ENCODE peak calls at places on chromosomes 3 and 15, in six cellular contexts. One of them, this sample, is unnamed.

GRCh38 chr3:42419565-42419964 is 9.2 kb upstream of the LYZL4 start:
- DNase-seq in esophagus squamous epithelium: no peak
- DNase-seq in left ventricle myocardium inferior: no peak
- DNase-seq in dorsolateral prefrontal cortex: no peak
- DNase-seq in Peyer's patch: no peak
- DNase-seq in psoas muscle: no peak
- DNase-seq in this sample: no peak

GRCh38 chr15:35055416-35056105 is 29.5 kb downstream of the NANOGP8 start:
- DNase-seq in esophagus squamous epithelium: no peak
- DNase-seq in dorsolateral prefrontal cortex: no peak
- DNase-seq in left ventricle myocardium inferior: no peak
- DNase-seq in psoas muscle: no peak
- DNase-seq in Peyer's patch: no peak
- DNase-seq in this sample: no peak

GRCh38 chr3:71724584-71725278 is 471 bp downstream of the EIF4E3 start:
- DNase-seq in left ventricle myocardium inferior: peak; percentile 55
- DNase-seq in psoas muscle: peak; percentile 62
- DNase-seq in Peyer's patch: peak; percentile 71
- DNase-seq in esophagus squamous epithelium: no peak
- DNase-seq in dorsolateral prefrontal cortex: no peak
- DNase-seq in this sample: peak; percentile 60

GRCh38 chr15:45116482-45117326 is 2.6 kb downstream of the DUOXA2 start:
- DNase-seq in esophagus squamous epithelium: no peak
- DNase-seq in left ventricle myocardium inferior: no peak
- DNase-seq in psoas muscle: no peak
- DNase-seq in dorsolateral prefrontal cortex: no peak
- DNase-seq in Peyer's patch: no peak
- DNase-seq in this sample: peak; percentile 44

GRCh38 chr15:63663906-63664305 is 66.7 kb downstream of the FBXL22 start:
- DNase-seq in psoas muscle: no peak
- DNase-seq in Peyer's patch: no peak
- DNase-seq in dorsolateral prefrontal cortex: no peak
- DNase-seq in left ventricle myocardium inferior: no peak
- DNase-seq in esophagus squamous epithelium: no peak
- DNase-seq in this sample: no peak

GRCh38 chr3:112199622-112200316 is 66.7 kb upstream of the GCSAM start:
- DNase-seq in Peyer's patch: no peak
- DNase-seq in left ventricle myocardium inferior: no peak
- DNase-seq in esophagus squamous epithelium: no peak
- DNase-seq in psoas muscle: no peak
- DNase-seq in dorsolateral prefrontal cortex: no peak
- DNase-seq in this sample: no peak

GRCh38 chr3:129310612-129311011 is 31.9 kb downstream of the HMCES start:
- DNase-seq in dorsolateral prefrontal cortex: no peak
- DNase-seq in psoas muscle: no peak
- DNase-seq in left ventricle myocardium inferior: no peak
- DNase-seq in esophagus squamous epithelium: no peak
- DNase-seq in Peyer's patch: no peak
- DNase-seq in this sample: no peak

GRCh38 chr15:49370782-49371181 is 52.3 kb upstream of the FGF7 start:
- DNase-seq in Peyer's patch: no peak
- DNase-seq in psoas muscle: no peak
- DNase-seq in esophagus squamous epithelium: no peak
- DNase-seq in dorsolateral prefrontal cortex: no peak
- DNase-seq in left ventricle myocardium inferior: no peak
- DNase-seq in this sample: no peak

GRCh38 chr3:170420307-170420821 is 1.7 kb downstream of the CLDN11 start:
- DNase-seq in psoas muscle: no peak
- DNase-seq in left ventricle myocardium inferior: no peak
- DNase-seq in dorsolateral prefrontal cortex: no peak
- DNase-seq in Peyer's patch: no peak
- DNase-seq in esophagus squamous epithelium: no peak
- DNase-seq in this sample: no peak

GRCh38 chr15:66614456-66615174 is 48.8 kb upstream of the LCTL start:
- DNase-seq in left ventricle myocardium inferior: no peak
- DNase-seq in Peyer's patch: no peak
- DNase-seq in esophagus squamous epithelium: no peak
- DNase-seq in dorsolateral prefrontal cortex: no peak
- DNase-seq in psoas muscle: no peak
- DNase-seq in this sample: peak; percentile 19

GRCh38 chr3:10833855-10834414 is 17.9 kb downstream of the SLC6A11 start:
- DNase-seq in esophagus squamous epithelium: no peak
- DNase-seq in psoas muscle: no peak
- DNase-seq in left ventricle myocardium inferior: no peak
- DNase-seq in Peyer's patch: no peak
- DNase-seq in dorsolateral prefrontal cortex: no peak
- DNase-seq in this sample: no peak
- H3K27ac ChIP-seq in esophagus squamous epithelium: no peak overlapping the region
- H3K27ac ChIP-seq in psoas muscle: no peak overlapping the region
- H3K27ac ChIP-seq in left ventricle myocardium inferior: no peak overlapping the region
- H3K27ac ChIP-seq in Peyer's patch: no peak overlapping the region
- H3K27ac ChIP-seq in dorsolateral prefrontal cortex: no peak overlapping the region
- H3K27ac ChIP-seq in this sample: no peak overlapping the region

GRCh38 chr3:196632033-196632751 is 7.3 kb upstream of the NRROS start:
- DNase-seq in psoas muscle: peak; percentile 85
- DNase-seq in left ventricle myocardium inferior: peak; percentile 88
- DNase-seq in esophagus squamous epithelium: peak; percentile 57
- DNase-seq in dorsolateral prefrontal cortex: peak; percentile 75
- DNase-seq in Peyer's patch: peak; percentile 95
- DNase-seq in this sample: peak; percentile 94

GRCh38 chr3:196634224-196634623 is 5.3 kb upstream of the NRROS start:
- DNase-seq in dorsolateral prefrontal cortex: no peak
- DNase-seq in Peyer's patch: peak; percentile 52
- DNase-seq in esophagus squamous epithelium: no peak
- DNase-seq in left ventricle myocardium inferior: no peak
- DNase-seq in psoas muscle: no peak
- DNase-seq in this sample: no peak

GRCh38 chr3:196634851-196635250 is 4.6 kb upstream of the NRROS start:
- DNase-seq in psoas muscle: no peak
- DNase-seq in dorsolateral prefrontal cortex: no peak
- DNase-seq in left ventricle myocardium inferior: no peak
- DNase-seq in Peyer's patch: no peak
- DNase-seq in esophagus squamous epithelium: no peak
- DNase-seq in this sample: no peak

GRCh38 chr3:196631655-196632032 is 7.8 kb upstream of the NRROS start:
- DNase-seq in esophagus squamous epithelium: no peak
- DNase-seq in dorsolateral prefrontal cortex: no peak
- DNase-seq in Peyer's patch: no peak
- DNase-seq in left ventricle myocardium inferior: no peak
- DNase-seq in psoas muscle: no peak
- DNase-seq in this sample: no peak

GRCh38 chr3:196633658-196634151 is 5.8 kb upstream of the NRROS start:
- DNase-seq in psoas muscle: no peak
- DNase-seq in dorsolateral prefrontal cortex: no peak
- DNase-seq in Peyer's patch: no peak
- DNase-seq in left ventricle myocardium inferior: no peak
- DNase-seq in esophagus squamous epithelium: no peak
- DNase-seq in this sample: no peak
- H3K27ac ChIP-seq in psoas muscle: peak overlapping the region; percentile 69
- H3K27ac ChIP-seq in dorsolateral prefrontal cortex: no peak overlapping the region
- H3K27ac ChIP-seq in Peyer's patch: peak overlapping the region; percentile 93
- H3K27ac ChIP-seq in left ventricle myocardium inferior: peak overlapping the region; percentile 91
- H3K27ac ChIP-seq in esophagus squamous epithelium: peak overlapping the region; percentile 93
- H3K27ac ChIP-seq in this sample: peak overlapping the region; percentile 94

GRCh38 chr15:42403389-42403788 is 44.1 kb downstream of the CAPN3 start:
- DNase-seq in psoas muscle: no peak
- DNase-seq in esophagus squamous epithelium: no peak
- DNase-seq in Peyer's patch: no peak
- DNase-seq in left ventricle myocardium inferior: no peak
- DNase-seq in dorsolateral prefrontal cortex: no peak
- DNase-seq in this sample: no peak
- H3K27ac ChIP-seq in psoas muscle: peak overlapping the region; percentile 82
- H3K27ac ChIP-seq in esophagus squamous epithelium: no peak overlapping the region
- H3K27ac ChIP-seq in Peyer's patch: no peak overlapping the region
- H3K27ac ChIP-seq in left ventricle myocardium inferior: no peak overlapping the region
- H3K27ac ChIP-seq in dorsolateral prefrontal cortex: peak overlapping the region; percentile 96
- H3K27ac ChIP-seq in this sample: no peak overlapping the region

DNA sequence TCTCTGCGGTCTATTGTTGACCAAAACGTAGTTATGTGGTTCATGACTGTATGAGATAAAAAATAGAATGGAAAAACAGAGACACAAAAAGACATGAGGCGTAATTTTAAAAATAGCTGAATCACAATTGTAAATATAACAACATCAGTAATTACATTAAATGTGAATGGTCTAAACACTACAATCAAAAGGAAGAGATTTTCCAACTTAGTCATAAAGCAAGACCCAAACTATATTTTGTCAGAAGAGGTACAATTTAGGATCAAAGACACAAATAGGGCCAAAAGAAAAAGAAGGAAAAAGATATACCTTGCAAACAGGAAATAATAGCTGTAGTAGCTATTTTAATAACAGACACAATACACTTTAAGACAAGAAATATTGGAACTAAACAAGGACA is 61.5 kb downstream of the LRRC28 start:
- DNase-seq in dorsolateral prefrontal cortex: no peak
- DNase-seq in esophagus squamous epithelium: no peak
- DNase-seq in Peyer's patch: no peak
- DNase-seq in left ventricle myocardium inferior: no peak
- DNase-seq in psoas muscle: no peak
- DNase-seq in this sample: no peak
- H3K27ac ChIP-seq in dorsolateral prefrontal cortex: no peak overlapping the region
- H3K27ac ChIP-seq in esophagus squamous epithelium: no peak overlapping the region
- H3K27ac ChIP-seq in Peyer's patch: no peak overlapping the region
- H3K27ac ChIP-seq in left ventricle myocardium inferior: no peak overlapping the region
- H3K27ac ChIP-seq in psoas muscle: no peak overlapping the region
- H3K27ac ChIP-seq in this sample: no peak overlapping the region

This sample was measured in lower lobe of right lung.